ENCODE peak calls at places on chromosomes 4 and X, in six cellular contexts. W is neural progenitor cell, A is A673, N is pancreas, E is ovary, B is hepatocyte. U is an unnamed sample.

GRCh38 chrX:83759872-83760271 is 101.1 kb upstream of the CYLC1 start:
- DNase-seq in W (peak; percentile 57), N (no peak), B (peak; percentile 8), A (peak; percentile 17), E (no peak), U (no peak)

GRCh38 chr4:100372432-100372831 is 145.4 kb downstream of the EMCN start:
- DNase-seq in N (no peak), A (peak; percentile 50), B (peak; percentile 11), W (peak; percentile 50), E (no peak), U (no peak)

GRCh38 chr4:106201373-106201772 is 114.6 kb downstream of the TBCK start:
- DNase-seq in N (no peak), E (no peak), W (peak; percentile 2), A (peak; percentile 55), B (peak; percentile 29), U (no peak)

GRCh38 chrX:48894891-48895290 is 2.7 kb downstream of the TIMM17B start:
- DNase-seq in B (no peak), W (no peak), N (no peak), E (no peak), A (no peak), U (no peak)

GRCh38 chrX:149497626-149498025 is 7.5 kb downstream of the IDS start:
- DNase-seq in E (no peak), W (no peak), B (no peak), N (no peak), A (no peak), U (no peak)

GRCh38 chr4:40056722-40057539 is at the start of gene N4BP2:
- DNase-seq in B (peak; percentile 94), N (peak; percentile 94), W (peak; percentile 96), A (peak; percentile 93), E (peak; percentile 88), U (peak; percentile 76)

GRCh38 chr4:74055096-74055495 is 16.6 kb upstream of the CXCL3 start:
- DNase-seq in B (no peak), A (no peak), E (no peak), N (no peak), W (no peak), U (no peak)

GRCh38 chrX:37383313-37383712 is 34.1 kb downstream of the PRRG1 start:
- DNase-seq in N (no peak), E (no peak), W (no peak), A (peak; percentile 18), B (no peak), U (no peak)

GRCh38 chr4:79652232-79652631 is 244.2 kb upstream of the GK2 start:
- DNase-seq in A (no peak), W (no peak), E (no peak), B (peak; percentile 46), N (no peak), U (no peak)

GRCh38 chr4:1092026-1092982 is 21.1 kb downstream of the RNF212 start:
- DNase-seq in W (no peak), A (no peak), B (no peak), N (no peak), E (no peak), U (no peak)

GRCh38 chr4:85491527-85491926 is 16.6 kb downstream of the ARHGAP24 start:
- DNase-seq in N (no peak), E (no peak), A (no peak), B (no peak), W (no peak), U (no peak)

GRCh38 chrX:8304668-8305067 is 133.6 kb upstream of the VCX2 start:
- DNase-seq in N (no peak), W (no peak), B (no peak), E (no peak), A (no peak), U (no peak)

GRCh38 chr4:112910109-112910736 is 139.2 kb upstream of the ANK2 start:
- DNase-seq in A (peak; percentile 84), E (peak; percentile 30), W (peak; percentile 11), N (no peak), B (peak; percentile 21), U (no peak)

GRCh38 chr4:52646726-52647125 is 12.4 kb downstream of the USP46 start:
- DNase-seq in B (no peak), A (no peak), N (no peak), E (no peak), W (no peak), U (no peak)

GRCh38 chr4:103032575-103032974 is 13.1 kb upstream of the SLC9B1 start:
- DNase-seq in N (peak; percentile 42), A (peak; percentile 58), B (peak; percentile 53), E (no peak), W (peak; percentile 71), U (no peak)

GRCh38 chr4:34771632-34772031 is 1472.7 kb downstream of the ARAP2 start:
- DNase-seq in N (no peak), W (no peak), E (no peak), A (no peak), B (no peak), U (no peak)

GRCh38 chr4:22237155-22237751 is 278.6 kb downstream of the ADGRA3 start:
- DNase-seq in A (peak; percentile 33), B (peak; percentile 69), W (peak; percentile 76), E (no peak), N (peak; percentile 21), U (no peak)

GRCh38 chr4:139958738-139959096 is 195.3 kb downstream of the MAML3 start:
- DNase-seq in W (no peak), B (no peak), E (no peak), A (peak; percentile 4), N (no peak), U (no peak)

GRCh38 chrX:18895157-18895952 is 88.6 kb downstream of the PHKA2 start:
- DNase-seq in A (peak; percentile 57), N (no peak), W (no peak), B (peak; percentile 25), E (no peak), U (no peak)

GRCh38 chr4:153651961-153652784 is 31.9 kb upstream of the TLR2 start:
- DNase-seq in N (no peak), E (no peak), B (no peak), W (no peak), A (no peak), U (no peak)

GRCh38 chr4:163165217-163166017 is 1.3 kb downstream of the NAF1 start:
- DNase-seq in B (no peak), A (no peak), W (no peak), E (no peak), N (no peak), U (no peak)

GRCh38 chr4:163167333-163167626 is 590 bp upstream of the NAF1 start:
- DNase-seq in A (no peak), B (peak; percentile 20), E (no peak), N (no peak), W (no peak), U (no peak)

GRCh38 chr4:163166041-163166579 is 580 bp downstream of the NAF1 start:
- DNase-seq in N (peak; percentile 54), A (peak; percentile 52), E (peak; percentile 54), B (peak; percentile 73), W (peak; percentile 83), U (no peak)

GRCh38 chr4:163164110-163164509 is 2.6 kb downstream of the NAF1 start:
- DNase-seq in E (no peak), B (no peak), A (no peak), N (no peak), W (no peak), U (no peak)

DNA sequence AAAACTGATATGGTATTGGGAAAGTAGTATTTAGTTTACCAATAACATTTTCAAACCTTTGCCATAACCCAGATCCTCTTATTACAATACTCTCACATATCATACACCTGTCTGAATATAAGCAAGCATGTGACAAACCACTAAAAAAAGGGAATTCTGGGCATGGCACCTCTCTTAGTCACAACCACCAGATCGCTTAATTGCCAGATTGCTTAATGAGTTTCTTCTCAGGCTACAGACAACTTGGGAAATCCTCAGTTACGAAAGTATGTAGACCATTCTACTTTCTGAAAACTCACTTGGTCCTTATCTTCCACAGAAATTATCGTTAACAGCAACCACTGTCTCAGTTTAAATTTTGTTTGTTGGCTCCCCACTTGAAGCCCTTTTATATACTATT is 2.1 kb downstream of the NAF1 start:
- DNase-seq in E (no peak), B (no peak), A (peak; percentile 15), N (no peak), W (no peak), U (no peak)
- H3K27ac ChIP-seq in E (no peak overlapping the region), B (no peak overlapping the region), A (no peak overlapping the region), N (no peak overlapping the region), W (no peak overlapping the region), U (no peak overlapping the region)

DNA sequence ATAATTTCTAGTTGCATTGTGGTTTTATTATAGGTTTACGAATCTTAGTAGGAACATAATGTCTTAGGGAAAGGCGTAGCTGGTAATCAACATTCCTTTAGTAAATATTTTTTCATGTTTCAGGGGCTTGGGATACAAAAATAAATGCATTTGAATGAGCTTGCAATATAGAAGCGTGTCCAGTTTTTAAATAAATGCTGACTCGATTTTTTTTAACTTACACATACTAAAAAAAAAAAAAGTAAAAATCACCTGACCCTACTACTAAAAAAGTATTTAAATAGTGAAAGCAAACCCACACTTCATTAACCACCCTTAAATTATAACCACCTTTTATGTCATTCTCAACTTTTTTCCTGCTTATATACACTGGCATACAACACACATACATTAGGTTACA is 29.6 kb downstream of the SMARCAD1 start:
- DNase-seq in E (no peak), W (no peak), B (no peak), N (no peak), A (no peak), U (no peak)
- H3K36me3 ChIP-seq in E (no peaks in the 10 kb centered on the region), W (peaks cover 18% of the 10 kb centered on the region), B (no peaks in the 10 kb centered on the region), N (no peaks in the 10 kb centered on the region), A (peaks cover 14% of the 10 kb centered on the region), U (peaks cover 58% of the 10 kb centered on the region)

GRCh38 chrX:103441878-103442535 is 65.7 kb downstream of the BEX3 start:
- DNase-seq in B (no peak), W (no peak), E (no peak), N (no peak), A (no peak), U (no peak)
- H3K27ac ChIP-seq in B (no peak overlapping the region), W (no peak overlapping the region), E (no peak overlapping the region), N (no peak overlapping the region), A (no peak overlapping the region), U (no peak overlapping the region)

DNA sequence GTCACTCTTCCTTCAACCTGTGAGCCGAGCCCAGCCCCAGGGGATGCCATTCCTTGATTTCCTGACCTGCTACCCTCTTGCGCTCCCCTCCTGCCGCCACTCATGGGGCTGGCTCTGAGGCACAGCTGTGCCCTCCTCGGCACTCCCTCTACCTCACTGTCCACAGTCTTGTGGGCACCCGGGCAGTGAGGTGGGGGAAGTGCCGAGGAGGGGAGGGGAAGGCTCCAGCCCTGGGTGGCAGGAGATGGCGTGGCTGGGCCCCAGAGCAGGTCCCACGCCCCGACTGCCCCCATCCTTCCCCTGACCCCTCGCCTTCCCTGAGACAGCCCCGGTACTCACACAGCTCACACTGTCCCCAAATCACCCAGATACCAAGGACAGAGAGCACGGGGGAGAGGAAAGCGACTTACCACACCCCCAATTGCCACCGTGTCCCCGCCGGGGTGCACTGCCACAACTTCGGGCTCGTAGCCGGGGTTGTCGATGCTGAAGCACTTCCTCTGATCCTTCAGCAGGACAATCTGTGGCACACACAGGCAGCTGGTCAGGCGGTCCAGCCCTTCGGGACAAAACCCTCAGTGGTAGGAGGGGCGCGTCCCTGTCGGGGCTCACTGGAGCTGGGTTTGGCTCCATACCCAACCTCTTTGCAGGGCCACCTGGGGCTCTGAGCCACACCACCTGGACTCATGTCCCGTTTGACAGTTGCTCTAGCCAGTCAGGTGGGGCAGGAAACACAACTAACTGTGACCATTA is 37.9 kb downstream of the WDR1 start:
- DNase-seq in N (no peak), B (no peak), W (no peak), A (no peak), E (no peak), U (no peak)
- H3K36me3 ChIP-seq in N (peaks cover 3% of the 10 kb centered on the region), B (no peaks in the 10 kb centered on the region), W (no peaks in the 10 kb centered on the region), A (peaks cover 43% of the 10 kb centered on the region), E (no peaks in the 10 kb centered on the region), U (peaks cover 92% of the 10 kb centered on the region)